ENCODE peak calls at places on chromosome 19, in eight cellular contexts. J is DND-41; P is lower lobe of right lung; U is neuronal stem cell; K is CD4-positive, alpha-beta memory T cell; A is fibroblast of lung; T is OCI-LY7; W is H1. G is an unnamed sample.

GRCh38 chr19:8307400-8307964 is 676 bp downstream of the CD320 start:
- DNase-seq in A (no peak), W (no peak), T (peak; percentile 37), J (peak; percentile 34), K (peak; percentile 40), U (no peak), P (no peak), G (no peak)

GRCh38 chr19:46299004-46299509 is 2.2 kb downstream of the HIF3A start:
- DNase-seq in A (peak; percentile 66), U (no peak), T (no peak), P (peak; percentile 95), K (no peak), J (peak; percentile 32), W (no peak), G (no peak)

GRCh38 chr19:17931532-17932191 is 1.2 kb upstream of the CCDC124 start:
- DNase-seq in J (no peak), W (peak; percentile 80), K (no peak), P (peak; percentile 44), T (no peak), U (peak; percentile 65), A (peak; percentile 6), G (no peak)

GRCh38 chr19:45657520-45658163 is 10.4 kb upstream of the GIPR start:
- DNase-seq in U (no peak), A (no peak), W (no peak), K (no peak), T (no peak), P (no peak), J (no peak), G (no peak)

GRCh38 chr19:42596391-42597071 is 1.8 kb upstream of the CEACAM8 start:
- DNase-seq in W (no peak), U (peak; percentile 33), P (peak; percentile 59), K (no peak), A (no peak), T (peak; percentile 30), J (peak; percentile 31), G (peak; percentile 32)

GRCh38 chr19:46902402-46902766 is 41.6 kb downstream of the ARHGAP35 start:
- DNase-seq in A (peak; percentile 49), K (no peak), T (no peak), P (no peak), J (no peak), W (no peak), U (no peak), G (no peak)

GRCh38 chr19:50050406-50051223 is 24.8 kb downstream of the ZNF473 start:
- DNase-seq in P (peak; percentile 92), K (peak; percentile 90), T (peak; percentile 81), J (peak; percentile 25), U (peak; percentile 48), W (no peak), A (peak; percentile 69), G (peak; percentile 70)

GRCh38 chr19:7355151-7355845 is 6.6 kb downstream of the ARHGEF18 start:
- DNase-seq in K (no peak), A (peak; percentile 52), U (no peak), T (no peak), W (no peak), J (no peak), P (no peak), G (no peak)

GRCh38 chr19:8612807-8613171 is 2.3 kb upstream of the ADAMTS10 start:
- DNase-seq in W (no peak), P (no peak), U (no peak), J (no peak), K (no peak), A (peak; percentile 31), T (no peak), G (no peak)

GRCh38 chr19:15563325-15563794 is 51.7 kb upstream of the CYP4F8 start:
- DNase-seq in A (no peak), W (no peak), P (no peak), U (no peak), J (no peak), T (no peak), K (no peak), G (no peak)

GRCh38 chr19:42290523-42291436 is 11.2 kb upstream of the PRR19 start:
- DNase-seq in K (peak; percentile 61), T (peak; percentile 71), U (no peak), A (no peak), W (no peak), P (no peak), J (peak; percentile 64), G (peak; percentile 47)

GRCh38 chr19:10565028-10565566 is 713 bp downstream of the KRI1 start:
- DNase-seq in A (peak; percentile 20), P (peak; percentile 68), W (no peak), T (peak; percentile 82), K (peak; percentile 68), J (peak; percentile 79), U (peak; percentile 41), G (peak; percentile 32)

GRCh38 chr19:51546650-51547396 is 15.4 kb upstream of the SIGLEC6 start:
- DNase-seq in U (no peak), J (no peak), W (no peak), K (no peak), P (no peak), T (no peak), A (peak; percentile 32), G (no peak)

GRCh38 chr19:19386373-19386869 is 19.1 kb upstream of the GATAD2A start:
- DNase-seq in A (no peak), P (no peak), K (peak; percentile 60), T (no peak), U (no peak), W (no peak), J (no peak), G (peak; percentile 34)

GRCh38 chr19:2266183-2266993 is 10.2 kb upstream of the JSRP1 start:
- DNase-seq in W (no peak), P (peak; percentile 94), T (peak; percentile 67), J (peak; percentile 53), U (no peak), K (peak; percentile 43), A (peak; percentile 71), G (no peak)

GRCh38 chr19:40530091-40530901 is 46.4 kb upstream of the SHKBP1 start:
- DNase-seq in P (no peak), T (peak; percentile 42), A (no peak), J (no peak), U (peak; percentile 72), W (no peak), K (no peak), G (peak; percentile 13)

DNA sequence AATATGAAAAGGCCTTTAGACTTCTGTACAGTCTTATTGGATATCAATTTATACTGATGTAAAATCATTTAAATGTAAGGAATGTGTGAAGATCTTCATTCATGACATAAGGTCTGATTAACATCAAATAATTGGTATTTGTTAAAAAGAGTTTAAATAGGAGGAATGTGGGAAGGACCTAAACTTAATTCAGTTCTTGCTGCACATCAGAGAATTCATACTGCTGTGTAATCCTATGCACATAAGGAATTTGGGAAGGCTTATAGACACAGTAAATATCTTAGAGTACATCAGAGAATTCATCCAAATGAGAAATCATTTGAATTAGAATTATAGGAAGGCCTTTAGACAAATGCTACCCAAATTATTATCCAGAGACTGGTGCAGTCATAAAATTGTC is 21.7 kb downstream of the ZNF283 start:
- DNase-seq in T (no peak), P (no peak), U (no peak), K (no peak), W (no peak), J (no peak), A (no peak), G (no peak)
- H3K9me3 ChIP-seq in T (peaks cover 48% of the 10 kb centered on the region), P (peaks cover 98% of the 10 kb centered on the region), U (peaks cover 71% of the 10 kb centered on the region), K (peaks cover 48% of the 10 kb centered on the region), W (peaks cover 63% of the 10 kb centered on the region), J (peaks cover 38% of the 10 kb centered on the region), A (peaks cover 2% of the 10 kb centered on the region), G (peaks cover 28% of the 10 kb centered on the region)

GRCh38 chr19:54600228-54600627 is 6.8 kb downstream of the LILRA1 start:
- DNase-seq in W (no peak), P (no peak), A (no peak), T (no peak), K (no peak), J (no peak), U (no peak), G (no peak)

DNA sequence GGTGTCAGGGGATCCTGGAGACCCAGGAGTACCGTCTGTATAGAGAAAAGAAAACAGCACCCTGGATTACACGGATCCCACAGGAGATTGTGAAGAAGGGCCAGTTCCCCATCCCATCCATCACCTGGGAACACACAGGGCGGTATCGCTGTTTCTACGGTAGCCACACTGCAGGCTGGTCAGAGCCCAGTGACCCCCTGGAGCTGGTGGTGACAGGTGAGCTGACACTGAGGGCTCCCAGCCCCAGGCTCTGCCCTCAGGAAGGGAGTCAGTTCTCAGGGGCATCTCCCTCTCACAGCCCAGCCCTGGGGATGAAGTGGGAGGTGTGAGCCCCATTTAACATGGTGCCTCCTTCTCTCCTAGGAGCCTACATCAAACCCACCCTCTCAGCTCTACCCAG is 1.3 kb downstream of the LILRA1 start:
- DNase-seq in W (no peak), J (no peak), K (no peak), U (no peak), P (no peak), T (no peak), A (no peak), G (no peak)
- H3K9me3 ChIP-seq in W (peaks cover 56% of the 10 kb centered on the region), J (peaks cover 6% of the 10 kb centered on the region), K (no peaks in the 10 kb centered on the region), U (no peaks in the 10 kb centered on the region), P (no peaks in the 10 kb centered on the region), T (no peaks in the 10 kb centered on the region), A (no peaks in the 10 kb centered on the region), G (no peaks in the 10 kb centered on the region)

DNA sequence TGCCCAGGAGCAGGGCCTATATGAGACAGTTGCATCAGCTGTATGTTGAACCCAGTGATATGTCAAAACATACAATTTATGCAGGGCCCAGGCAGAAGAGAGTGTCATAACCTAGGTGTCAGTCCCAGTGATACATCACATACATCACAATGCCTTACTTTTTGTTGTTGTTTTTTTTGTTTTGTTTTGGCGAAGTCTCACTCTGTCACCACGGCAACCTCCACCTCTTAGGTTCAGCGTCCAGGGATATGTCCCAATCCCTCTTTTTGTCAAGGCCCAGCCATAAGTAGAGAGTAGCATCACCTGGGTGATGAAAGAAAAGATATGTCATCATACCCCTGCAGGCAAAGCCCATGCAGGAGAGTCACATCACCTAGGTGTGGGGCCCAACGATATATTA is 56.8 kb upstream of the ZNF730 start:
- DNase-seq in K (no peak), P (no peak), U (no peak), A (no peak), W (no peak), T (no peak), J (no peak), G (no peak)
- H3K9me3 ChIP-seq in K (peaks cover 3% of the 10 kb centered on the region), P (no peaks in the 10 kb centered on the region), U (no peaks in the 10 kb centered on the region), A (no peaks in the 10 kb centered on the region), W (peaks cover 73% of the 10 kb centered on the region), T (no peaks in the 10 kb centered on the region), J (peaks cover 5% of the 10 kb centered on the region), G (no peaks in the 10 kb centered on the region)

GRCh38 chr19:56823956-56824355 is 16.6 kb downstream of the PEG3 start:
- DNase-seq in W (no peak), U (no peak), P (no peak), A (no peak), K (no peak), J (no peak), T (no peak), G (no peak)

GRCh38 chr19:56821209-56821608 is 19.3 kb downstream of the PEG3 start:
- DNase-seq in W (no peak), J (no peak), P (no peak), U (no peak), A (no peak), K (no peak), T (no peak), G (no peak)

GRCh38 chr19:56821675-56822074 is 18.9 kb downstream of the PEG3 start:
- DNase-seq in W (no peak), J (no peak), K (no peak), T (no peak), U (no peak), A (no peak), P (no peak), G (no peak)

GRCh38 chr19:56822755-56823154 is 17.8 kb downstream of the PEG3 start:
- DNase-seq in U (no peak), J (no peak), K (no peak), A (no peak), T (no peak), P (no peak), W (no peak), G (no peak)

GRCh38 chr19:56823417-56823816 is 17.1 kb downstream of the PEG3 start:
- DNase-seq in W (no peak), A (no peak), P (no peak), U (no peak), J (no peak), T (no peak), K (no peak), G (no peak)
- H3K9me3 ChIP-seq in W (peaks cover 90% of the 10 kb centered on the region), A (no peaks in the 10 kb centered on the region), P (no peaks in the 10 kb centered on the region), U (peaks cover 3% of the 10 kb centered on the region), J (no peaks in the 10 kb centered on the region), T (no peaks in the 10 kb centered on the region), K (peaks cover 8% of the 10 kb centered on the region), G (no peaks in the 10 kb centered on the region)